ENCODE peak calls at places on chromosomes 16 and 17, in four cellular contexts. One of them, this sample, is unnamed.

GRCh38 chr17:63709110-63709509 is 9.2 kb upstream of the LIMD2 start:
- DNase-seq in ovary: no peak
- DNase-seq in Panc1: no peak
- DNase-seq in SK-N-SH: no peak
- DNase-seq in this sample: no peak

GRCh38 chr17:29158515-29159275 is 21.5 kb downstream of the MYO18A start:
- DNase-seq in ovary: no peak
- DNase-seq in Panc1: no peak
- DNase-seq in SK-N-SH: no peak
- DNase-seq in this sample: peak; percentile 92

GRCh38 chr16:53034306-53034705 is 18.4 kb downstream of the CHD9NB start:
- DNase-seq in ovary: no peak
- DNase-seq in Panc1: no peak
- DNase-seq in SK-N-SH: no peak
- DNase-seq in this sample: no peak

GRCh38 chr16:29736112-29736511 is 9.7 kb downstream of the C16orf54 start:
- DNase-seq in ovary: peak; percentile 7
- DNase-seq in Panc1: no peak
- DNase-seq in SK-N-SH: peak; percentile 53
- DNase-seq in this sample: no peak

GRCh38 chr17:19762515-19762961 is 14.4 kb upstream of the ALDH3A1 start:
- DNase-seq in ovary: peak; percentile 82
- DNase-seq in Panc1: no peak
- DNase-seq in SK-N-SH: peak; percentile 92
- DNase-seq in this sample: peak; percentile 84

GRCh38 chr16:89144681-89145080 is 26.9 kb upstream of the CDH15 start:
- DNase-seq in ovary: peak; percentile 14
- DNase-seq in Panc1: no peak
- DNase-seq in SK-N-SH: peak; percentile 57
- DNase-seq in this sample: no peak

GRCh38 chr17:50917418-50917743 is 51.2 kb upstream of the TOB1 start:
- DNase-seq in ovary: peak; percentile 44
- DNase-seq in Panc1: no peak
- DNase-seq in SK-N-SH: no peak
- DNase-seq in this sample: no peak

GRCh38 chr17:31487648-31488263 is 96.3 kb downstream of the RAB11FIP4 start:
- DNase-seq in ovary: peak; percentile 87
- DNase-seq in Panc1: no peak
- DNase-seq in SK-N-SH: peak; percentile 97
- DNase-seq in this sample: peak; percentile 94

GRCh38 chr16:8173111-8173644 is 417.1 kb downstream of the TMEM114 start:
- DNase-seq in ovary: peak; percentile 44
- DNase-seq in Panc1: peak; percentile 45
- DNase-seq in SK-N-SH: peak; percentile 67
- DNase-seq in this sample: peak; percentile 86

GRCh38 chr17:63956296-63956920 is 16.3 kb downstream of the SCN4A start:
- DNase-seq in ovary: peak; percentile 48
- DNase-seq in Panc1: no peak
- DNase-seq in SK-N-SH: no peak
- DNase-seq in this sample: no peak

GRCh38 chr16:85369741-85370528 is 243.2 kb upstream of the GSE1 start:
- DNase-seq in ovary: no peak
- DNase-seq in Panc1: no peak
- DNase-seq in SK-N-SH: peak; percentile 84
- DNase-seq in this sample: peak; percentile 51

GRCh38 chr17:83095016-83095415 is 15.6 kb downstream of the METRNL start:
- DNase-seq in ovary: no peak
- DNase-seq in Panc1: no peak
- DNase-seq in SK-N-SH: no peak
- DNase-seq in this sample: no peak

GRCh38 chr17:64216030-64216384 is 47.1 kb downstream of the TEX2 start:
- DNase-seq in ovary: no peak
- DNase-seq in Panc1: no peak
- DNase-seq in SK-N-SH: no peak
- DNase-seq in this sample: no peak

GRCh38 chr16:20175358-20175757 is 101.7 kb upstream of the GPR139 start:
- DNase-seq in ovary: no peak
- DNase-seq in Panc1: no peak
- DNase-seq in SK-N-SH: no peak
- DNase-seq in this sample: no peak

GRCh38 chr16:84175351-84176081 is 11.3 kb downstream of the TAF1C start:
- DNase-seq in ovary: peak; percentile 78
- DNase-seq in Panc1: peak; percentile 48
- DNase-seq in SK-N-SH: peak; percentile 91
- DNase-seq in this sample: no peak

GRCh38 chr16:59634951-59635350 is 900.8 kb upstream of the GOT2 start:
- DNase-seq in ovary: no peak
- DNase-seq in Panc1: no peak
- DNase-seq in SK-N-SH: no peak
- DNase-seq in this sample: peak; percentile 9

GRCh38 chr17:30600830-30601494 is 123.8 kb downstream of the GOSR1 start:
- DNase-seq in ovary: peak; percentile 46
- DNase-seq in Panc1: no peak
- DNase-seq in SK-N-SH: peak; percentile 55
- DNase-seq in this sample: peak; percentile 28

GRCh38 chr16:54630284-54630967 is 300.2 kb upstream of the IRX5 start:
- DNase-seq in ovary: no peak
- DNase-seq in Panc1: no peak
- DNase-seq in SK-N-SH: no peak
- DNase-seq in this sample: no peak

GRCh38 chr17:49835472-49835871 is 12.4 kb downstream of the TAC4 start:
- DNase-seq in ovary: no peak
- DNase-seq in Panc1: no peak
- DNase-seq in SK-N-SH: no peak
- DNase-seq in this sample: no peak

GRCh38 chr17:58531661-58532554 is 17.5 kb upstream of the MTMR4 start:
- DNase-seq in ovary: peak; percentile 77
- DNase-seq in Panc1: no peak
- DNase-seq in SK-N-SH: peak; percentile 95
- DNase-seq in this sample: peak; percentile 84

GRCh38 chr17:28057731-28058246 is 15.3 kb downstream of the NLK start:
- DNase-seq in ovary: no peak
- DNase-seq in Panc1: no peak
- DNase-seq in SK-N-SH: no peak
- DNase-seq in this sample: no peak

GRCh38 chr17:62681939-62682381 is 54.5 kb downstream of the MRC2 start:
- DNase-seq in ovary: peak; percentile 32
- DNase-seq in Panc1: no peak
- DNase-seq in SK-N-SH: no peak
- DNase-seq in this sample: no peak

GRCh38 chr16:54355251-54355650 is 68.7 kb upstream of the IRX3 start:
- DNase-seq in ovary: no peak
- DNase-seq in Panc1: no peak
- DNase-seq in SK-N-SH: no peak
- DNase-seq in this sample: peak; percentile 39

GRCh38 chr17:81941484-81942166 is 4.5 kb upstream of the PYCR1 start:
- DNase-seq in ovary: no peak
- DNase-seq in Panc1: no peak
- DNase-seq in SK-N-SH: no peak
- DNase-seq in this sample: peak; percentile 92

GRCh38 chr17:73013299-73013698 is 79.2 kb downstream of the SLC39A11 start:
- DNase-seq in ovary: no peak
- DNase-seq in Panc1: no peak
- DNase-seq in SK-N-SH: no peak
- DNase-seq in this sample: no peak

GRCh38 chr16:71412270-71413160 is 29.3 kb downstream of the TLE7 start:
- DNase-seq in ovary: peak; percentile 62
- DNase-seq in Panc1: peak; percentile 50
- DNase-seq in SK-N-SH: peak; percentile 78
- DNase-seq in this sample: peak; percentile 76

GRCh38 chr16:1999866-2000514 is 9.6 kb downstream of the ZNF598 start:
- DNase-seq in ovary: peak; percentile 40
- DNase-seq in Panc1: no peak
- DNase-seq in SK-N-SH: no peak
- DNase-seq in this sample: no peak

GRCh38 chr16:88509749-88510069 is 56.6 kb downstream of the ZFPM1 start:
- DNase-seq in ovary: no peak
- DNase-seq in Panc1: no peak
- DNase-seq in SK-N-SH: no peak
- DNase-seq in this sample: no peak

GRCh38 chr16:50335198-50335958 is 33.4 kb downstream of the BRD7 start:
- DNase-seq in ovary: no peak
- DNase-seq in Panc1: no peak
- DNase-seq in SK-N-SH: no peak
- DNase-seq in this sample: no peak

GRCh38 chr16:85463228-85463611 is 149.9 kb upstream of the GSE1 start:
- DNase-seq in ovary: peak; percentile 71
- DNase-seq in Panc1: no peak
- DNase-seq in SK-N-SH: no peak
- DNase-seq in this sample: peak; percentile 14

GRCh38 chr17:29133146-29133713 is 47.0 kb downstream of the MYO18A start:
- DNase-seq in ovary: no peak
- DNase-seq in Panc1: no peak
- DNase-seq in SK-N-SH: no peak
- DNase-seq in this sample: peak; percentile 29

GRCh38 chr16:90057738-90058173 is 19.4 kb downstream of the PRDM7 start:
- DNase-seq in ovary: no peak
- DNase-seq in Panc1: no peak
- DNase-seq in SK-N-SH: no peak
- DNase-seq in this sample: peak; percentile 94

GRCh38 chr17:18191967-18192366 is 8.3 kb downstream of the ALKBH5 start:
- DNase-seq in ovary: no peak
- DNase-seq in Panc1: no peak
- DNase-seq in SK-N-SH: peak; percentile 59
- DNase-seq in this sample: no peak

GRCh38 chr16:27906883-27907282 is 156.6 kb downstream of the GSG1L start:
- DNase-seq in ovary: no peak
- DNase-seq in Panc1: no peak
- DNase-seq in SK-N-SH: peak; percentile 48
- DNase-seq in this sample: no peak

GRCh38 chr17:46023783-46024388 is 24.8 kb downstream of the STH start:
- DNase-seq in ovary: no peak
- DNase-seq in Panc1: no peak
- DNase-seq in SK-N-SH: no peak
- DNase-seq in this sample: no peak

GRCh38 chr17:38870259-38871165 is 654 bp downstream of the LASP1 start:
- DNase-seq in ovary: peak; percentile 83
- DNase-seq in Panc1: no peak
- DNase-seq in SK-N-SH: peak; percentile 83
- DNase-seq in this sample: peak; percentile 67

GRCh38 chr17:27222515-27222914 is 71.4 kb upstream of the WSB1 start:
- DNase-seq in ovary: no peak
- DNase-seq in Panc1: no peak
- DNase-seq in SK-N-SH: no peak
- DNase-seq in this sample: no peak

GRCh38 chr17:57861000-57861736 is 11.3 kb upstream of the MRPS23 start:
- DNase-seq in ovary: no peak
- DNase-seq in Panc1: no peak
- DNase-seq in SK-N-SH: peak; percentile 70
- DNase-seq in this sample: no peak

GRCh38 chr17:17494499-17495447 is 1.4 kb downstream of the RASD1 start:
- DNase-seq in ovary: peak; percentile 75
- DNase-seq in Panc1: no peak
- DNase-seq in SK-N-SH: no peak
- DNase-seq in this sample: peak; percentile 52

GRCh38 chr16:878886-879285 is 78.4 kb upstream of the GNG13 start:
- DNase-seq in ovary: no peak
- DNase-seq in Panc1: no peak
- DNase-seq in SK-N-SH: no peak
- DNase-seq in this sample: no peak
- H3K9me3 ChIP-seq in ovary: no peaks in the 10 kb centered on the region
- H3K9me3 ChIP-seq in Panc1: peaks cover 2% of the 10 kb centered on the region
- H3K9me3 ChIP-seq in SK-N-SH: no peaks in the 10 kb centered on the region
- H3K9me3 ChIP-seq in this sample: no peaks in the 10 kb centered on the region

GRCh38 chr16:66554492-66554891 is 2.1 kb downstream of the CKLF start:
- DNase-seq in ovary: no peak
- DNase-seq in Panc1: no peak
- DNase-seq in SK-N-SH: no peak
- DNase-seq in this sample: no peak

GRCh38 chr16:66554021-66554420 is 1.6 kb downstream of the CKLF start:
- DNase-seq in ovary: no peak
- DNase-seq in Panc1: no peak
- DNase-seq in SK-N-SH: no peak
- DNase-seq in this sample: no peak

GRCh38 chr16:66552288-66553143 is at the start of gene CKLF:
- DNase-seq in ovary: peak; percentile 95
- DNase-seq in Panc1: peak; percentile 70
- DNase-seq in SK-N-SH: peak; percentile 96
- DNase-seq in this sample: peak; percentile 90

GRCh38 chr16:66551788-66552287 is 538 bp upstream of the CKLF start:
- DNase-seq in ovary: no peak
- DNase-seq in Panc1: no peak
- DNase-seq in SK-N-SH: no peak
- DNase-seq in this sample: no peak

DNA sequence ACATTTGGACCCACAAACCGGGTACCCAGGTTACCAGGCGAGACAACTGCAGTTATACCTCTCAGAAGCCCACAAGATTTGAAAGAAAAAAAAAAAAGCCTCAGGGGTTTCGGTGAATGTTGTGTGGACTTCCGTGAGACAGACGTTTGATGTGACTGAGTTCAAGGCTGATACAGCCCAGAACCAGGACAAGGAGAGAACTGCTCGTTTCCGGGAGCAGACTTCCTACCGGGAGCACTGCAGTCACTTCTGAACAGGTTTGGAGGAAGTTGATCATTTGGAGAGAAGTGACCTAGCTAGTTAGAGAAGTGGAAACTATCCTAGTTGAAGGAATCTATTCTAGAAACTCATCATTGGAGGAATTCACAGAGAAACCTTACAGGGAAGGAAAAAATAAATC is 847 bp downstream of the CKLF start:
- DNase-seq in ovary: no peak
- DNase-seq in Panc1: no peak
- DNase-seq in SK-N-SH: no peak
- DNase-seq in this sample: no peak
- H3K4me1 ChIP-seq in ovary: peaks cover 7% of the 10 kb centered on the region
- H3K4me1 ChIP-seq in Panc1: peaks cover 42% of the 10 kb centered on the region
- H3K4me1 ChIP-seq in SK-N-SH: peaks cover 27% of the 10 kb centered on the region
- H3K4me1 ChIP-seq in this sample: peaks cover 18% of the 10 kb centered on the region

DNA sequence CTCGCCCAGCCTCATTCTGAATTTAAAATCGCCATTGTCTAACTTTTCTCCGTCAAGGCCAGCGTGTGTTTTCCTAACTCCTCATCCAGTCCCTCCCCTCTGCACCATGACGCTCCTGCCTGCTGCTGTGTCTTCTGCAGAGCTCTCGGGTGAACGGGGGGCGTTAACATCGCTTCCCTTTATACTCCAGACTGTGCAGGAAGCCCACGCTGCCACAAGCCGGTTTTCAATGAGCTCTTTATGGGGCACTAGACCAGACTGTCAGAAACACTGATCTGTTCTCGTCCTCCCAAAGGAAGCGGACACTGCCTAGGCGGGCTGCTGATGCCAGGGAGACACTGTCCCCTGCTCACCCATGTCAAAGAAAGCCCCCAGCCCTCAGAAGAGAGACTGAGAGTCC is 13.3 kb downstream of the AANAT start:
- DNase-seq in ovary: peak; percentile 75
- DNase-seq in Panc1: no peak
- DNase-seq in SK-N-SH: no peak
- DNase-seq in this sample: peak; percentile 22
- H3K27ac ChIP-seq in ovary: peak overlapping the region; percentile 72
- H3K27ac ChIP-seq in Panc1: no peak overlapping the region
- H3K27ac ChIP-seq in SK-N-SH: no peak overlapping the region
- H3K27ac ChIP-seq in this sample: peak overlapping the region; percentile 81

GRCh38 chr16:68563631-68564366 is 24.7 kb downstream of the ZFP90 start:
- DNase-seq in ovary: no peak
- DNase-seq in Panc1: no peak
- DNase-seq in SK-N-SH: no peak
- DNase-seq in this sample: no peak
- H3K9me3 ChIP-seq in ovary: peaks cover 52% of the 10 kb centered on the region
- H3K9me3 ChIP-seq in Panc1: peaks cover 78% of the 10 kb centered on the region
- H3K9me3 ChIP-seq in SK-N-SH: peaks cover 61% of the 10 kb centered on the region
- H3K9me3 ChIP-seq in this sample: peaks cover 43% of the 10 kb centered on the region

GRCh38 chr16:68082596-68083238 is 2.5 kb upstream of the NFATC3 start:
- DNase-seq in ovary: no peak
- DNase-seq in Panc1: no peak
- DNase-seq in SK-N-SH: no peak
- DNase-seq in this sample: no peak
- H3K4me1 ChIP-seq in ovary: peaks cover 13% of the 10 kb centered on the region
- H3K4me1 ChIP-seq in Panc1: peaks cover 4% of the 10 kb centered on the region
- H3K4me1 ChIP-seq in SK-N-SH: peaks cover 14% of the 10 kb centered on the region
- H3K4me1 ChIP-seq in this sample: peaks cover 20% of the 10 kb centered on the region

This sample was measured in cardiac muscle cell.